ENCODE peak calls at places on chromosomes 16 and 17, in six cellular contexts. V, P, Q, R, M and T are unnamed samples.

GRCh38 chr17:57354669-57355068 is 98.3 kb downstream of the MSI2 start:
- DNase-seq in V (peak; percentile 0), P (no peak), Q (peak; percentile 39), R (no peak), M (no peak), T (no peak)

GRCh38 chr17:49371178-49371834 is 9.3 kb upstream of the ZNF652 start:
- DNase-seq in V (no peak), P (no peak), Q (no peak), R (no peak), M (no peak), T (peak; percentile 12)

GRCh38 chr16:88658714-88659113 is 4.2 kb downstream of the MVD start:
- DNase-seq in V (no peak), P (no peak), Q (no peak), R (no peak), M (no peak), T (no peak)

GRCh38 chr17:5585814-5586558 is 1.7 kb upstream of the NLRP1 start:
- DNase-seq in V (no peak), P (no peak), Q (no peak), R (no peak), M (no peak), T (peak; percentile 73)

GRCh38 chr17:36980281-36980761 is 31.6 kb downstream of the AATF start:
- DNase-seq in V (no peak), P (peak; percentile 51), Q (no peak), R (peak; percentile 8), M (peak; percentile 11), T (peak; percentile 25)

GRCh38 chr17:49779730-49780220 is 8.7 kb upstream of the KAT7 start:
- DNase-seq in V (no peak), P (peak; percentile 86), Q (peak; percentile 61), R (peak; percentile 58), M (peak; percentile 23), T (peak; percentile 84)

GRCh38 chr17:64615025-64615677 is 47.0 kb downstream of the SMURF2 start:
- DNase-seq in V (no peak), P (peak; percentile 74), Q (no peak), R (no peak), M (peak; percentile 45), T (no peak)

GRCh38 chr17:74442670-74443515 is 11.0 kb downstream of the GPRC5C start:
- DNase-seq in V (peak; percentile 95), P (peak; percentile 86), Q (peak; percentile 88), R (no peak), M (no peak), T (peak; percentile 78)

GRCh38 chr17:57143341-57143740 is 58.3 kb downstream of the AKAP1 start:
- DNase-seq in V (no peak), P (no peak), Q (no peak), R (no peak), M (no peak), T (no peak)

GRCh38 chr17:76461765-76462555 is 5.4 kb upstream of the AANAT start:
- DNase-seq in V (no peak), P (peak; percentile 66), Q (no peak), R (no peak), M (no peak), T (no peak)

GRCh38 chr17:63445571-63446217 is 412 bp downstream of the CYB561 start:
- DNase-seq in V (peak; percentile 69), P (no peak), Q (no peak), R (no peak), M (no peak), T (peak; percentile 24)

GRCh38 chr17:66906321-66907278 is 57.9 kb upstream of the CACNG4 start:
- DNase-seq in V (peak; percentile 91), P (peak; percentile 90), Q (peak; percentile 69), R (peak; percentile 25), M (peak; percentile 33), T (peak; percentile 70)

GRCh38 chr17:66331038-66331816 is 28.8 kb downstream of the PRKCA start:
- DNase-seq in V (no peak), P (peak; percentile 45), Q (no peak), R (no peak), M (no peak), T (no peak)

GRCh38 chr16:11271610-11272009 is 1.8 kb downstream of the PRM3 start:
- DNase-seq in V (no peak), P (no peak), Q (no peak), R (no peak), M (no peak), T (no peak)

GRCh38 chr16:85927938-85928337 is 29.0 kb downstream of the IRF8 start:
- DNase-seq in V (no peak), P (no peak), Q (no peak), R (no peak), M (no peak), T (no peak)

GRCh38 chr16:57810197-57811024 is 8.1 kb upstream of the KIFC3 start:
- DNase-seq in V (peak; percentile 90), P (peak; percentile 85), Q (no peak), R (peak; percentile 36), M (no peak), T (peak; percentile 94)

GRCh38 chr17:34998205-34998604 is 17.9 kb downstream of the LIG3 start:
- DNase-seq in V (peak; percentile 70), P (peak; percentile 80), Q (peak; percentile 63), R (peak; percentile 32), M (peak; percentile 51), T (peak; percentile 47)

GRCh38 chr16:89172171-89172900 is 788 bp downstream of the CDH15 start:
- DNase-seq in V (no peak), P (no peak), Q (no peak), R (no peak), M (no peak), T (no peak)

GRCh38 chr17:45857977-45858708 is 13.5 kb downstream of the SPPL2C start:
- DNase-seq in V (no peak), P (peak; percentile 34), Q (no peak), R (no peak), M (no peak), T (peak; percentile 17)

GRCh38 chr16:53156516-53156915 is 101.7 kb downstream of the CHD9 start:
- DNase-seq in V (no peak), P (no peak), Q (no peak), R (no peak), M (no peak), T (no peak)

DNA sequence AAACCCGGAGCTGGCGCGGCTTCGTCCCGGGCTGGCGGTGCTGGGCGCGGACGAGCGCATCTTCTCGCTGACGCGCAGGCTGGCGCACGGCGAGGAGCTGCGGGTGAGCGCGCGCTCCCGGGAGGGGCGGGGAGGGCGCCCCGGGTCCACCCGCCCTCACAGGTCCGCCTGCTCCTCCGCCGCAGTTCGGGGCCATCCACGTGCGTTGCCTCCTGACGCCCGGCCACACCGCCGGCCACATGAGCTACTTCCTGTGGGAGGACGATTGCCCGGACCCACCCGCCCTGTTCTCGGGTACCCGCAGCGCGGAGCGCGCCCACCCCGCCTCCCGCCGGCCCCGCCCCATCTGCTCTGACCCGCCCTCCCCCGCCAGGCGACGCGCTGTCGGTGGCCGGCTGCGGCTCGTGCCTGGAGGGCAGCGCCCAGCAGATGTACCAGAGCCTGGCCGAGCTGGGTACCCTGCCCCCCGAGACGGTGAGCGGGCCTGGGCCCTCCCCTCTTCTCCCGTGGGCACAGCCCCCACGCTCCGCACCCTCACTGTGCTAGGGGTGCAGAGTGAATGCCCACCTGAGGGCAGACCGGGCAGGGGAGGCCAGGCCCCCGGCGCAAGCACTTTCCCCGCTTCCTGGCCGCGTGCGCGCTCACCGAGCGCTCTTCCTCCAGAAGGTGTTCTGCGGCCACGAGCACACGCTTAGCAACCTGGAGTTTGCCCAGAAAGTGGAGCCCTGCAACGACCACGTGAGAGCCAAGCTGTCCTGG is 1.4 kb downstream of the HAGHL start:
- DNase-seq in V (peak; percentile 69), P (peak; percentile 82), Q (peak; percentile 85), R (peak; percentile 58), M (no peak), T (peak; percentile 61)
- H3K4me3 ChIP-seq in V (peak overlapping the region; percentile 48), P (peak overlapping the region; percentile 45), Q (peak overlapping the region; percentile 86), R (peak overlapping the region; percentile 81), M (peak overlapping the region; percentile 73), T (peak overlapping the region; percentile 72)

DNA sequence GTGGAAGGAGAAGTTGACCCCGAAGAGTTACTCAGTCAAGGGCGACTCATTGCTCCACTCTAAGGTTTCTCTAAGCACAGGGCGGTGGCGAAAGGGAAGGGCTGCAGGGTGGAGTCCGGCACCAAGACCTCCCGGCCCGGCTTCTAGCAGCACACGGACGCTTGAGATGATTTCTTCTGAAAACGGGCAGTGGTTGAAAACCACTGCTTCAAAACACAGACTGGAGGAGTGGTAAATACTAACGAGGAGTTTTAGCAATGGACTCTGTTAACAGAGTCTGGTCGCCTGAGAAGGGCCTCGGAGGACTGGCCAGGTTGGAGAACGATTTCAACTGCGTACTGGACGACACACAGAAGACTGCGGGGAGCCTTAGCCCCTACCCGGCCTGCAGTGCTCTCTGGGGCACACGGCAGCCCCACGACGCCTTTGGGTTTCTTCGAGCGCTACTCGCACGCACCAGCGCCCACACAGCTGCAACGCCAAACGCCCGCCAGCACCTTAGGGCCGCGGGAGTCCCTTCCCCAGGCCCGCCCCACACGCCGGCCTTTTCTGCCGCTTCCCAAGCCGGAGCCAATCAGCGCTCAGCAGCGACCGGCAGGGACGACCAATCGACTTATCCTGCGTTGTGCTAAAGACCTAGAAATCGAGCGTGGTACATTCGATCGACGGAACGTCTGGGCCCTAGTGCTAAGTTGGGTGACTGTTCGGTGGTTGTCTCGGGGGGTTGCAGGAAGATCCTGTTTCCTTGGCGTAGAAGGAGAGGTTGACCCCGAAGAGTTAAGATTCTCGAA is 14.4 kb upstream of the CA4 start:
- DNase-seq in V (peak; percentile 91), P (peak; percentile 91), Q (peak; percentile 97), R (peak; percentile 76), M (peak; percentile 72), T (peak; percentile 83)
- H3K4me3 ChIP-seq in V (peak overlapping the region; percentile 59), P (peak overlapping the region; percentile 82), Q (peak overlapping the region; percentile 76), R (peak overlapping the region; percentile 81), M (peak overlapping the region; percentile 87), T (peak overlapping the region; percentile 83)

GRCh38 chr17:703081-703875 is 11.4 kb downstream of the VPS53 start:
- DNase-seq in V (no peak), P (no peak), Q (no peak), R (no peak), M (no peak), T (no peak)
- H3K4me3 ChIP-seq in V (no peak overlapping the region), P (no peak overlapping the region), Q (no peak overlapping the region), R (no peak overlapping the region), M (no peak overlapping the region), T (no peak overlapping the region)

GRCh38 chr17:82232876-82233785 is 4.3 kb downstream of the SLC16A3 start:
- DNase-seq in V (no peak), P (no peak), Q (no peak), R (no peak), M (no peak), T (no peak)

GRCh38 chr17:82231312-82231561 is 2.4 kb downstream of the SLC16A3 start:
- DNase-seq in V (no peak), P (no peak), Q (no peak), R (no peak), M (no peak), T (no peak)

GRCh38 chr17:82230627-82231311 is 1.9 kb downstream of the SLC16A3 start:
- DNase-seq in V (peak; percentile 88), P (peak; percentile 95), Q (no peak), R (peak; percentile 73), M (no peak), T (peak; percentile 30)

GRCh38 chr17:82231562-82232321 is 2.9 kb downstream of the SLC16A3 start:
- DNase-seq in V (peak; percentile 75), P (peak; percentile 87), Q (no peak), R (no peak), M (no peak), T (no peak)

GRCh38 chr17:82232322-82232785 is 3.5 kb downstream of the SLC16A3 start:
- DNase-seq in V (no peak), P (no peak), Q (no peak), R (no peak), M (no peak), T (no peak)
- H3K4me3 ChIP-seq in V (no peak overlapping the region), P (peak overlapping the region; percentile 61), Q (no peak overlapping the region), R (peak overlapping the region; percentile 93), M (peak overlapping the region; percentile 76), T (no peak overlapping the region)

GRCh38 chr17:8016632-8017424 is 14.4 kb downstream of the GUCY2D start:
- DNase-seq in V (peak; percentile 68), P (peak; percentile 57), Q (peak; percentile 50), R (no peak), M (no peak), T (peak; percentile 60)
- H3K4me3 ChIP-seq in V (peak overlapping the region; percentile 44), P (peak overlapping the region; percentile 33), Q (peak overlapping the region; percentile 27), R (peak overlapping the region; percentile 37), M (no peak overlapping the region), T (peak overlapping the region; percentile 51)